ENCODE peak calls at places on chromosomes 5 and 9, in six cellular contexts. One of them, this sample, is unnamed.

GRCh38 chr9:115261656-115262081 is 143.7 kb upstream of the TNC start:
- DNase-seq in sigmoid colon: no peak
- DNase-seq in upper lobe of left lung: no peak
- DNase-seq in lower lobe of right lung: no peak
- DNase-seq in AG09319: no peak
- DNase-seq in cardiac fibroblast: peak; percentile 49
- DNase-seq in this sample: no peak

GRCh38 chr9:8371686-8372085 is 572.1 kb upstream of the DMAC1 start:
- DNase-seq in sigmoid colon: no peak
- DNase-seq in upper lobe of left lung: no peak
- DNase-seq in lower lobe of right lung: no peak
- DNase-seq in AG09319: no peak
- DNase-seq in cardiac fibroblast: no peak
- DNase-seq in this sample: no peak

GRCh38 chr9:116152390-116152789 is 1.2 kb upstream of the PAPPA start:
- DNase-seq in sigmoid colon: no peak
- DNase-seq in upper lobe of left lung: no peak
- DNase-seq in lower lobe of right lung: no peak
- DNase-seq in AG09319: no peak
- DNase-seq in cardiac fibroblast: no peak
- DNase-seq in this sample: no peak

GRCh38 chr5:134465856-134466240 is 54.2 kb upstream of the CDKN2AIPNL start:
- DNase-seq in sigmoid colon: peak; percentile 96
- DNase-seq in upper lobe of left lung: peak; percentile 97
- DNase-seq in lower lobe of right lung: peak; percentile 89
- DNase-seq in AG09319: peak; percentile 66
- DNase-seq in cardiac fibroblast: peak; percentile 93
- DNase-seq in this sample: peak; percentile 55

GRCh38 chr5:173538654-173539053 is 77.8 kb downstream of the BOD1 start:
- DNase-seq in sigmoid colon: no peak
- DNase-seq in upper lobe of left lung: no peak
- DNase-seq in lower lobe of right lung: no peak
- DNase-seq in AG09319: no peak
- DNase-seq in cardiac fibroblast: no peak
- DNase-seq in this sample: no peak

GRCh38 chr9:125428515-125429467 is 167.2 kb downstream of the GAPVD1 start:
- DNase-seq in sigmoid colon: peak; percentile 64
- DNase-seq in upper lobe of left lung: no peak
- DNase-seq in lower lobe of right lung: peak; percentile 42
- DNase-seq in AG09319: no peak
- DNase-seq in cardiac fibroblast: no peak
- DNase-seq in this sample: no peak

GRCh38 chr5:78613756-78614155 is 34.8 kb downstream of the LHFPL2 start:
- DNase-seq in sigmoid colon: no peak
- DNase-seq in upper lobe of left lung: no peak
- DNase-seq in lower lobe of right lung: no peak
- DNase-seq in AG09319: no peak
- DNase-seq in cardiac fibroblast: no peak
- DNase-seq in this sample: no peak

GRCh38 chr9:126556560-126557250 is 57.0 kb upstream of the LMX1B start:
- DNase-seq in sigmoid colon: no peak
- DNase-seq in upper lobe of left lung: no peak
- DNase-seq in lower lobe of right lung: no peak
- DNase-seq in AG09319: no peak
- DNase-seq in cardiac fibroblast: no peak
- DNase-seq in this sample: no peak

GRCh38 chr9:72814083-72814482 is 138.8 kb downstream of the ALDH1A1 start:
- DNase-seq in sigmoid colon: no peak
- DNase-seq in upper lobe of left lung: no peak
- DNase-seq in lower lobe of right lung: no peak
- DNase-seq in AG09319: no peak
- DNase-seq in cardiac fibroblast: no peak
- DNase-seq in this sample: no peak

GRCh38 chr9:114017741-114018715 is 60.1 kb downstream of the AMBP start:
- DNase-seq in sigmoid colon: peak; percentile 48
- DNase-seq in upper lobe of left lung: no peak
- DNase-seq in lower lobe of right lung: no peak
- DNase-seq in AG09319: no peak
- DNase-seq in cardiac fibroblast: no peak
- DNase-seq in this sample: no peak

GRCh38 chr5:35138232-35138631 is 90.5 kb upstream of the AGXT2 start:
- DNase-seq in sigmoid colon: no peak
- DNase-seq in upper lobe of left lung: no peak
- DNase-seq in lower lobe of right lung: no peak
- DNase-seq in AG09319: no peak
- DNase-seq in cardiac fibroblast: peak; percentile 61
- DNase-seq in this sample: no peak

GRCh38 chr9:128723352-128723865 is 518 bp downstream of the ZDHHC12 start:
- DNase-seq in sigmoid colon: no peak
- DNase-seq in upper lobe of left lung: no peak
- DNase-seq in lower lobe of right lung: no peak
- DNase-seq in AG09319: no peak
- DNase-seq in cardiac fibroblast: no peak
- DNase-seq in this sample: peak; percentile 39

GRCh38 chr5:79642210-79642609 is 30.0 kb downstream of the TENT2 start:
- DNase-seq in sigmoid colon: no peak
- DNase-seq in upper lobe of left lung: no peak
- DNase-seq in lower lobe of right lung: no peak
- DNase-seq in AG09319: no peak
- DNase-seq in cardiac fibroblast: peak; percentile 7
- DNase-seq in this sample: no peak

GRCh38 chr5:147234825-147235635 is at the start of gene STK32A:
- DNase-seq in sigmoid colon: peak; percentile 84
- DNase-seq in upper lobe of left lung: peak; percentile 92
- DNase-seq in lower lobe of right lung: peak; percentile 84
- DNase-seq in AG09319: no peak
- DNase-seq in cardiac fibroblast: peak; percentile 5
- DNase-seq in this sample: peak; percentile 25

GRCh38 chr5:34053133-34053532 is 10.1 kb upstream of the C1QTNF3 start:
- DNase-seq in sigmoid colon: no peak
- DNase-seq in upper lobe of left lung: no peak
- DNase-seq in lower lobe of right lung: no peak
- DNase-seq in AG09319: peak; percentile 67
- DNase-seq in cardiac fibroblast: peak; percentile 85
- DNase-seq in this sample: no peak

GRCh38 chr9:98964201-98964600 is 20.5 kb downstream of the COL15A1 start:
- DNase-seq in sigmoid colon: no peak
- DNase-seq in upper lobe of left lung: no peak
- DNase-seq in lower lobe of right lung: no peak
- DNase-seq in AG09319: no peak
- DNase-seq in cardiac fibroblast: no peak
- DNase-seq in this sample: no peak

GRCh38 chr5:134000116-134000515 is 4.7 kb downstream of the VDAC1 start:
- DNase-seq in sigmoid colon: no peak
- DNase-seq in upper lobe of left lung: no peak
- DNase-seq in lower lobe of right lung: no peak
- DNase-seq in AG09319: no peak
- DNase-seq in cardiac fibroblast: no peak
- DNase-seq in this sample: no peak

GRCh38 chr9:133148351-133149129 is 15.2 kb downstream of the GBGT1 start:
- DNase-seq in sigmoid colon: peak; percentile 88
- DNase-seq in upper lobe of left lung: peak; percentile 94
- DNase-seq in lower lobe of right lung: peak; percentile 81
- DNase-seq in AG09319: no peak
- DNase-seq in cardiac fibroblast: peak; percentile 31
- DNase-seq in this sample: peak; percentile 53

GRCh38 chr5:50759526-50760280 is 93.3 kb downstream of the PARP8 start:
- DNase-seq in sigmoid colon: no peak
- DNase-seq in upper lobe of left lung: no peak
- DNase-seq in lower lobe of right lung: no peak
- DNase-seq in AG09319: no peak
- DNase-seq in cardiac fibroblast: no peak
- DNase-seq in this sample: no peak

GRCh38 chr5:120538644-120539043 is 74.5 kb downstream of the PRR16 start:
- DNase-seq in sigmoid colon: no peak
- DNase-seq in upper lobe of left lung: no peak
- DNase-seq in lower lobe of right lung: no peak
- DNase-seq in AG09319: peak; percentile 14
- DNase-seq in cardiac fibroblast: peak; percentile 73
- DNase-seq in this sample: no peak

GRCh38 chr9:89734561-89734960 is 129.7 kb downstream of the GADD45G start:
- DNase-seq in sigmoid colon: no peak
- DNase-seq in upper lobe of left lung: no peak
- DNase-seq in lower lobe of right lung: no peak
- DNase-seq in AG09319: no peak
- DNase-seq in cardiac fibroblast: no peak
- DNase-seq in this sample: no peak

GRCh38 chr9:89742660-89743059 is 137.8 kb downstream of the GADD45G start:
- DNase-seq in sigmoid colon: no peak
- DNase-seq in upper lobe of left lung: no peak
- DNase-seq in lower lobe of right lung: no peak
- DNase-seq in AG09319: no peak
- DNase-seq in cardiac fibroblast: no peak
- DNase-seq in this sample: no peak

GRCh38 chr9:89739531-89740315 is 134.9 kb downstream of the GADD45G start:
- DNase-seq in sigmoid colon: no peak
- DNase-seq in upper lobe of left lung: no peak
- DNase-seq in lower lobe of right lung: no peak
- DNase-seq in AG09319: no peak
- DNase-seq in cardiac fibroblast: no peak
- DNase-seq in this sample: no peak

GRCh38 chr9:89740722-89741121 is 135.9 kb downstream of the GADD45G start:
- DNase-seq in sigmoid colon: no peak
- DNase-seq in upper lobe of left lung: no peak
- DNase-seq in lower lobe of right lung: no peak
- DNase-seq in AG09319: no peak
- DNase-seq in cardiac fibroblast: no peak
- DNase-seq in this sample: no peak

GRCh38 chr9:89738137-89738932 is 133.5 kb downstream of the GADD45G start:
- DNase-seq in sigmoid colon: no peak
- DNase-seq in upper lobe of left lung: no peak
- DNase-seq in lower lobe of right lung: no peak
- DNase-seq in AG09319: no peak
- DNase-seq in cardiac fibroblast: no peak
- DNase-seq in this sample: no peak
- TF ChIP-seq CTCF in sigmoid colon: no peak
- TF ChIP-seq CTCF in upper lobe of left lung: no peak
- TF ChIP-seq CTCF in lower lobe of right lung: no peak
- TF ChIP-seq CTCF in AG09319: no peak
- TF ChIP-seq CTCF in cardiac fibroblast: no peak
- TF ChIP-seq CTCF in this sample: no peak

GRCh38 chr5:75330404-75330803 is 6.6 kb upstream of the HMGCR start:
- DNase-seq in sigmoid colon: no peak
- DNase-seq in upper lobe of left lung: no peak
- DNase-seq in lower lobe of right lung: no peak
- DNase-seq in AG09319: no peak
- DNase-seq in cardiac fibroblast: no peak
- DNase-seq in this sample: no peak

GRCh38 chr5:75335486-75335885 is 1.5 kb upstream of the HMGCR start:
- DNase-seq in sigmoid colon: no peak
- DNase-seq in upper lobe of left lung: no peak
- DNase-seq in lower lobe of right lung: no peak
- DNase-seq in AG09319: no peak
- DNase-seq in cardiac fibroblast: no peak
- DNase-seq in this sample: no peak

GRCh38 chr5:75336625-75337336 is at the start of gene HMGCR:
- DNase-seq in sigmoid colon: peak; percentile 99
- DNase-seq in upper lobe of left lung: peak; percentile 95
- DNase-seq in lower lobe of right lung: peak; percentile 99
- DNase-seq in AG09319: peak; percentile 98
- DNase-seq in cardiac fibroblast: peak; percentile 99
- DNase-seq in this sample: peak; percentile 19

GRCh38 chr5:75335952-75336624 is 932 bp upstream of the HMGCR start:
- DNase-seq in sigmoid colon: peak; percentile 61
- DNase-seq in upper lobe of left lung: no peak
- DNase-seq in lower lobe of right lung: no peak
- DNase-seq in AG09319: peak; percentile 59
- DNase-seq in cardiac fibroblast: peak; percentile 83
- DNase-seq in this sample: no peak

GRCh38 chr5:75331095-75332090 is 5.6 kb upstream of the HMGCR start:
- DNase-seq in sigmoid colon: no peak
- DNase-seq in upper lobe of left lung: no peak
- DNase-seq in lower lobe of right lung: no peak
- DNase-seq in AG09319: no peak
- DNase-seq in cardiac fibroblast: no peak
- DNase-seq in this sample: no peak
- TF ChIP-seq CTCF in sigmoid colon: no peak
- TF ChIP-seq CTCF in upper lobe of left lung: no peak
- TF ChIP-seq CTCF in lower lobe of right lung: no peak
- TF ChIP-seq CTCF in AG09319: no peak
- TF ChIP-seq CTCF in cardiac fibroblast: no peak
- TF ChIP-seq CTCF in this sample: no peak

GRCh38 chr9:16154570-16155078 is 601.8 kb downstream of the CCDC171 start:
- DNase-seq in sigmoid colon: no peak
- DNase-seq in upper lobe of left lung: peak; percentile 87
- DNase-seq in lower lobe of right lung: no peak
- DNase-seq in AG09319: no peak
- DNase-seq in cardiac fibroblast: peak; percentile 33
- DNase-seq in this sample: no peak
- TF ChIP-seq CTCF in sigmoid colon: peak; percentile 31
- TF ChIP-seq CTCF in upper lobe of left lung: no peak
- TF ChIP-seq CTCF in lower lobe of right lung: peak; percentile 37
- TF ChIP-seq CTCF in AG09319: peak; percentile 31
- TF ChIP-seq CTCF in cardiac fibroblast: peak; percentile 16
- TF ChIP-seq CTCF in this sample: peak; percentile 34

GRCh38 chr5:93620487-93621339 is 37.7 kb downstream of the NR2F1 start:
- DNase-seq in sigmoid colon: peak; percentile 72
- DNase-seq in upper lobe of left lung: peak; percentile 93
- DNase-seq in lower lobe of right lung: peak; percentile 78
- DNase-seq in AG09319: no peak
- DNase-seq in cardiac fibroblast: peak; percentile 68
- DNase-seq in this sample: no peak

GRCh38 chr5:93626801-93627200 is 43.8 kb downstream of the NR2F1 start:
- DNase-seq in sigmoid colon: no peak
- DNase-seq in upper lobe of left lung: no peak
- DNase-seq in lower lobe of right lung: no peak
- DNase-seq in AG09319: no peak
- DNase-seq in cardiac fibroblast: no peak
- DNase-seq in this sample: no peak

GRCh38 chr5:93623153-93623552 is 40.1 kb downstream of the NR2F1 start:
- DNase-seq in sigmoid colon: no peak
- DNase-seq in upper lobe of left lung: no peak
- DNase-seq in lower lobe of right lung: no peak
- DNase-seq in AG09319: no peak
- DNase-seq in cardiac fibroblast: no peak
- DNase-seq in this sample: no peak

GRCh38 chr5:93621340-93621872 is 38.4 kb downstream of the NR2F1 start:
- DNase-seq in sigmoid colon: peak; percentile 89
- DNase-seq in upper lobe of left lung: no peak
- DNase-seq in lower lobe of right lung: peak; percentile 73
- DNase-seq in AG09319: no peak
- DNase-seq in cardiac fibroblast: peak; percentile 65
- DNase-seq in this sample: no peak

DNA sequence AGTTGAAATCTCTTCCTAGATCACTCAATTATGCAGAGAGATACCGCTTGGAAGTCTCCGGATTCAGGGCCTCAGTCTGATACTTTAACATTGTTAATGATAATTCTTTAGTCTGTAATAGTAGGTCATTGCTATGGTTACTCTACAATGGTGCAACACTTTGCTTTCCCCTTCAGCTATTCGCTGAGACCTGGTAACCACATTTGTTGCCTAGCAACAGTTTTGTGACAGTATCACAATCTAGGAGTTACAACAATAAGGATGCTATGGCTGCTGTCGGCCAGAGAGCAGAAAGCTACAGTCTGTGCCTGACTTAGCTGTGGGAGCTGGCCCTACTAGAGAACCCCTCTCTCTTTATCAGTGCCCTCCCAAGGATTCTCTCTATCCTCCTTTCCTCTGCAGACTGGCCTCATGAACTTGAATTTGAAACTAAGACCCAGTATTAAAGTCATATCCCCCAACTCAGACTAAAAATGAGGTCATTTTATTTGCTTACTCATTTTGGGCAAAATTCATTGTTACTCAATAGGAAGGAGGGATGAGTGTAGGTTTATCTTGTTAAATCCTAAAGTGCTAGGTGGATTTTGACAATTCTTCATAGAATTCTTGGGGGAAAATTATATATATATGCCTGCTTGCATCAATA is 39.3 kb downstream of the NR2F1 start:
- DNase-seq in sigmoid colon: no peak
- DNase-seq in upper lobe of left lung: no peak
- DNase-seq in lower lobe of right lung: no peak
- DNase-seq in AG09319: no peak
- DNase-seq in cardiac fibroblast: peak; percentile 84
- DNase-seq in this sample: no peak
- TF ChIP-seq CTCF in sigmoid colon: no peak
- TF ChIP-seq CTCF in upper lobe of left lung: no peak
- TF ChIP-seq CTCF in lower lobe of right lung: no peak
- TF ChIP-seq CTCF in AG09319: no peak
- TF ChIP-seq CTCF in cardiac fibroblast: no peak
- TF ChIP-seq CTCF in this sample: no peak

This sample was measured in D721Med.